ENCODE peak calls at places on chromosomes 16 and 17, in six cellular contexts. W, G, M, X, K and L are unnamed samples.

GRCh38 chr17:78973792-78974520 is 5.8 kb downstream of the LGALS3BP start:
- DNase-seq in W (no peak), G (no peak), M (no peak), X (no peak), K (no peak), L (no peak)

GRCh38 chr16:87601322-87602004 is 845 bp upstream of the JPH3 start:
- DNase-seq in W (no peak), G (no peak), M (no peak), X (no peak), K (no peak), L (no peak)

GRCh38 chr16:13153696-13154095 is 252.3 kb downstream of the SHISA9 start:
- DNase-seq in W (no peak), G (no peak), M (no peak), X (no peak), K (no peak), L (no peak)

GRCh38 chr17:75110307-75110937 is 653 bp downstream of the ARMC7 start:
- DNase-seq in W (no peak), G (no peak), M (no peak), X (no peak), K (peak), L (no peak)

GRCh38 chr16:397736-398332 is 835 bp downstream of the NME4 start:
- DNase-seq in W (no peak), G (no peak), M (peak), X (no peak), K (peak), L (peak)

GRCh38 chr17:28949185-28950016 is 1.9 kb downstream of the PHF12 start:
- DNase-seq in W (peak), G (no peak), M (peak), X (no peak), K (peak), L (peak)

GRCh38 chr17:78290671-78291070 is 59.2 kb downstream of the TMEM235 start:
- DNase-seq in W (no peak), G (no peak), M (no peak), X (no peak), K (no peak), L (no peak)

GRCh38 chr16:29107299-29107698 is 122.4 kb downstream of the LAT start:
- DNase-seq in W (no peak), G (no peak), M (no peak), X (no peak), K (peak), L (no peak)

GRCh38 chr17:75288784-75289121 is 480 bp downstream of the SLC25A19 start:
- DNase-seq in W (no peak), G (no peak), M (no peak), X (peak), K (no peak), L (no peak)

GRCh38 chr17:64532409-64532808 is 25.6 kb downstream of the CEP95 start:
- DNase-seq in W (no peak), G (no peak), M (no peak), X (no peak), K (no peak), L (no peak)

GRCh38 chr17:34615326-34615725 is 35.9 kb downstream of the TMEM132E start:
- DNase-seq in W (no peak), G (no peak), M (no peak), X (no peak), K (no peak), L (no peak)

GRCh38 chr16:29720703-29721102 is 25.1 kb downstream of the C16orf54 start:
- DNase-seq in W (no peak), G (no peak), M (no peak), X (no peak), K (no peak), L (no peak)

GRCh38 chr16:48676836-48677235 is 66.9 kb upstream of the N4BP1 start:
- DNase-seq in W (peak), G (no peak), M (no peak), X (no peak), K (no peak), L (peak)

GRCh38 chr16:12320298-12320706 is 343.8 kb downstream of the SNX29 start:
- DNase-seq in W (no peak), G (no peak), M (no peak), X (no peak), K (no peak), L (peak)

GRCh38 chr16:86392751-86393150 is 117.6 kb upstream of the FOXF1 start:
- DNase-seq in W (peak), G (no peak), M (no peak), X (no peak), K (no peak), L (peak)

GRCh38 chr16:85569615-85570212 is 43.4 kb upstream of the GSE1 start:
- DNase-seq in W (peak), G (no peak), M (no peak), X (no peak), K (no peak), L (peak)

GRCh38 chr17:73973881-73974409 is 229.5 kb upstream of the RPL38 start:
- DNase-seq in W (no peak), G (no peak), M (no peak), X (no peak), K (peak), L (peak)

GRCh38 chr16:85296859-85297698 is 184.8 kb upstream of the CIBAR2 start:
- DNase-seq in W (no peak), G (no peak), M (peak), X (peak), K (peak), L (peak)

GRCh38 chr17:20008242-20009051 is 712 bp upstream of the SPECC1 start:
- DNase-seq in W (peak), G (no peak), M (no peak), X (no peak), K (peak), L (peak)

GRCh38 chr16:88479795-88480760 is 27.0 kb downstream of the ZFPM1 start:
- DNase-seq in W (no peak), G (no peak), M (no peak), X (no peak), K (no peak), L (no peak)

GRCh38 chr16:22346463-22346862 is 28.0 kb downstream of the CDR2 start:
- DNase-seq in W (no peak), G (no peak), M (peak), X (no peak), K (no peak), L (no peak)

GRCh38 chr16:57689772-57690558 is 4.6 kb upstream of the DRC7 start:
- DNase-seq in W (no peak), G (no peak), M (no peak), X (no peak), K (no peak), L (no peak)

GRCh38 chr16:84379731-84380369 is 11.5 kb downstream of the ATP2C2 start:
- DNase-seq in W (no peak), G (no peak), M (no peak), X (no peak), K (peak), L (no peak)

GRCh38 chr17:1422907-1423306 is 22.9 kb upstream of the YWHAE start:
- DNase-seq in W (peak), G (no peak), M (no peak), X (no peak), K (no peak), L (peak)

GRCh38 chr16:28836761-28837064 is 9.4 kb downstream of the TUFM start:
- DNase-seq in W (no peak), G (no peak), M (no peak), X (no peak), K (no peak), L (no peak)